ENCODE peak calls at places on chromosomes 1 and 21, in seven cellular contexts. Z, K, J, W, F, D and X are unnamed samples.
A peak's percentile ranks its signal among the peaks of the same experiment; 100 is the strongest.

GRCh38 chr1:229894535-229894934 is 172.5 kb upstream of the GALNT2 start:
- DNase-seq in Z (no peak), D (no peak), J (no peak), W (no peak), K (no peak), F (no peak), X (no peak)

GRCh38 chr1:109392788-109393580 is 4.7 kb downstream of the SORT1 start:
- DNase-seq in J (peak; percentile 98), K (no peak), D (no peak), F (no peak), Z (no peak), W (peak; percentile 91), X (peak; percentile 28)

GRCh38 chr1:102861247-102861646 is 247.1 kb downstream of the COL11A1 start:
- DNase-seq in J (no peak), K (no peak), F (no peak), Z (no peak), W (no peak), D (no peak), X (no peak)

GRCh38 chr1:162697140-162697895 is 65.1 kb downstream of the DDR2 start:
- DNase-seq in W (no peak), F (no peak), J (no peak), D (no peak), Z (no peak), K (no peak), X (no peak)

GRCh38 chr1:36938807-36939206 is 95.5 kb downstream of the GRIK3 start:
- DNase-seq in K (no peak), F (no peak), Z (no peak), D (no peak), W (no peak), J (no peak), X (no peak)

GRCh38 chr1:91854852-91855251 is 31.1 kb downstream of the TGFBR3 start:
- DNase-seq in W (no peak), K (no peak), Z (no peak), J (no peak), F (no peak), D (no peak), X (no peak)

GRCh38 chr1:93495911-93496310 is 48.0 kb downstream of the FNBP1L start:
- DNase-seq in F (no peak), W (no peak), D (no peak), K (no peak), J (no peak), Z (no peak), X (no peak)

GRCh38 chr1:205627956-205628355 is 3.9 kb downstream of the ELK4 start:
- DNase-seq in K (no peak), W (no peak), Z (no peak), D (no peak), J (no peak), F (no peak), X (no peak)

GRCh38 chr21:40717008-40717407 is 129.9 kb downstream of the DSCAM start:
- DNase-seq in F (no peak), J (no peak), D (no peak), Z (no peak), W (peak; percentile 9), K (no peak), X (no peak)

GRCh38 chr1:88462481-88463261 is 221.4 kb upstream of the PKN2 start:
- DNase-seq in D (no peak), W (no peak), J (no peak), K (peak; percentile 60), Z (no peak), F (no peak), X (no peak)

GRCh38 chr1:201397675-201398074 is 1.4 kb downstream of the LAD1 start:
- DNase-seq in Z (no peak), D (no peak), K (no peak), F (no peak), W (no peak), J (peak; percentile 43), X (no peak)

GRCh38 chr1:185632659-185633428 is 101.3 kb upstream of the HMCN1 start:
- DNase-seq in Z (no peak), K (no peak), D (no peak), J (no peak), W (no peak), F (no peak), X (no peak)

GRCh38 chr1:15696956-15697521 is 12.9 kb downstream of the PLEKHM2 start:
- DNase-seq in W (no peak), K (no peak), J (no peak), D (peak; percentile 93), F (no peak), Z (no peak), X (no peak)

GRCh38 chr1:63362578-63362977 is 4.8 kb upstream of the ALG6 start:
- DNase-seq in F (no peak), D (no peak), W (no peak), J (no peak), K (no peak), Z (no peak), X (no peak)

GRCh38 chr21:44049606-44050005 is 37.5 kb downstream of the TRAPPC10 start:
- DNase-seq in K (no peak), W (no peak), D (no peak), J (no peak), F (no peak), Z (no peak), X (no peak)
- TF ChIP-seq JUND in K (no peak), W (no peak), D (no peak), J (no peak), F (no peak), Z (no peak), X (no peak)

GRCh38 chr1:164604541-164604940 is 45.6 kb downstream of the PBX1 start:
- DNase-seq in Z (no peak), D (no peak), J (no peak), F (no peak), W (no peak), K (no peak), X (no peak)

GRCh38 chr1:164602480-164603093 is 43.6 kb downstream of the PBX1 start:
- DNase-seq in Z (no peak), W (no peak), D (no peak), J (no peak), F (peak; percentile 49), K (no peak), X (no peak)

GRCh38 chr1:164608651-164609057 is 49.7 kb downstream of the PBX1 start:
- DNase-seq in J (no peak), D (no peak), Z (no peak), F (no peak), K (no peak), W (no peak), X (no peak)

GRCh38 chr1:164607351-164607750 is 48.4 kb downstream of the PBX1 start:
- DNase-seq in W (no peak), F (no peak), K (no peak), J (no peak), Z (no peak), D (no peak), X (no peak)

GRCh38 chr1:164605254-164606091 is 46.5 kb downstream of the PBX1 start:
- DNase-seq in J (no peak), K (no peak), D (no peak), W (no peak), F (no peak), Z (no peak), X (no peak)
- TF ChIP-seq JUND in J (no peak), K (no peak), D (no peak), W (no peak), F (no peak), Z (no peak), X (peak; percentile 41)

GRCh38 chr1:183124259-183124658 is 61.8 kb upstream of the LAMC2 start:
- DNase-seq in K (peak; percentile 7), J (no peak), W (no peak), F (no peak), D (no peak), Z (no peak), X (no peak)

GRCh38 chr1:183126000-183126366 is 60.1 kb upstream of the LAMC2 start:
- DNase-seq in W (no peak), J (no peak), D (no peak), K (no peak), F (no peak), Z (no peak), X (no peak)

GRCh38 chr1:183125279-183125999 is 60.6 kb upstream of the LAMC2 start:
- DNase-seq in D (no peak), Z (no peak), W (no peak), K (no peak), F (no peak), J (no peak), X (no peak)

GRCh38 chr1:183129921-183130675 is 56.0 kb upstream of the LAMC2 start:
- DNase-seq in F (no peak), K (no peak), J (no peak), Z (no peak), D (no peak), W (no peak), X (no peak)

DNA sequence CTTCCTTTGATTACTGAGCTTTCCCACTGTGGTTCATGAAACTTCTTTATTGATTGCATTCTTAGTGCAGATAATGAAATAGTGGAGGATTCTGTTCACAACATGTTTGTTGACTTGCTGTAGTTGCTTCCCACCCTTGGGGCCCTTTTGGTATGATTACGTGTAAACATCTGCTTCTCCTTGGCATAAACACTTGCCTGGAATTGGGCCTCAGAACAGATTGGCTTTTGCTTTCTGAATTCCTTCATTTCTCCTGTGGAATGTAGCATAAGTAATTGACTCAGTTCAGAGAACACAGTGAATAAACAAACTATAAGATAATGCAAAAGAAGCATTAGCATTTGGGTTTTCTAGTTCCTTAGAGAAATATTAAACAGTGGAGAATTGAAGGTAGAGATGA is 59.5 kb upstream of the LAMC2 start:
- DNase-seq in J (no peak), K (no peak), F (no peak), W (no peak), Z (no peak), D (no peak), X (no peak)
- TF ChIP-seq JUND in J (no peak), K (no peak), F (no peak), W (no peak), Z (no peak), D (no peak), X (no peak)

GRCh38 chr1:86845514-86845913 is 68.4 kb downstream of the SELENOF start:
- DNase-seq in J (peak; percentile 55), F (no peak), K (no peak), Z (no peak), W (no peak), D (no peak), X (no peak)

GRCh38 chr1:86841120-86841519 is 72.8 kb downstream of the SELENOF start:
- DNase-seq in W (no peak), Z (no peak), K (no peak), J (no peak), F (no peak), D (no peak), X (no peak)

GRCh38 chr1:86848654-86849053 is 65.3 kb downstream of the SELENOF start:
- DNase-seq in J (no peak), F (no peak), D (no peak), Z (no peak), K (no peak), W (no peak), X (no peak)

GRCh38 chr1:86849756-86850155 is 64.2 kb downstream of the SELENOF start:
- DNase-seq in K (no peak), F (no peak), W (no peak), Z (no peak), D (no peak), J (no peak), X (no peak)

DNA sequence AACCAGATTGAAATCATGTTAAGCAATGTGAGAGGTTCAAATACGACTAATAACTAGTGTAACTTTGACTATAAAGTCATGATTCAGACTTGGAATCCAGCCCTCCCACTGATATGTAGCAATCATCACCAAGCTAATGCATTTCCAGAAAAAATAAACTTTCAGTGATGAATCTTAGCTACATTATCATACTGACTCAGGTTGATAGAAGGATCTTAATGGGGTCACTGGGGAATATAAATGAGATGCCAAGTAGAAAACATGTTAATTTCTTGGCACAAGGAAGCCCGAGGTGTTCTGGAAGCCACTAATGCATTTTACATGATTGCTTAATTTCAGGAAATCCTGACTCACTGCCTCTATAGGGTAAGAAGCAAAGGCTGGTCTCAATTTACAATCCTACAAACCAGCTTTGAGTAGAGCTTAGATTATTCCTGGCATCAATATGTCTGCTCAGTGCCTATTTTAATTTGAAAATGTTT is 67.7 kb downstream of the SELENOF start:
- DNase-seq in F (no peak), W (no peak), K (peak; percentile 7), J (no peak), Z (no peak), D (no peak), X (no peak)
- TF ChIP-seq JUND in F (no peak), W (no peak), K (peak; percentile 81), J (no peak), Z (no peak), D (no peak), X (no peak)